ENCODE peak calls at places on chromosomes 6 and 20, in eight cellular contexts. One of them, this sample, is unnamed. For H3K9me3, the result is how much of the 10 kb centered on the place peaks cover.

GRCh38 chr6:116210750-116211425 is 43.0 kb downstream of the TSPYL4 start:
- DNase-seq in small intestine: no peak
- DNase-seq in CD4-positive, alpha-beta T cell: no peak
- DNase-seq in IMR-90: peak
- DNase-seq in HepG2: no peak
- DNase-seq in stomach: no peak
- DNase-seq in fibroblast of lung: peak
- DNase-seq in CD8-positive, alpha-beta memory T cell: no peak
- DNase-seq in this sample: peak

GRCh38 chr6:145530454-145530853 is 204.9 kb downstream of the EPM2A start:
- DNase-seq in HepG2: no peak
- DNase-seq in CD8-positive, alpha-beta memory T cell: no peak
- DNase-seq in fibroblast of lung: no peak
- DNase-seq in CD4-positive, alpha-beta T cell: no peak
- DNase-seq in stomach: no peak
- DNase-seq in small intestine: no peak
- DNase-seq in IMR-90: no peak
- DNase-seq in this sample: no peak

GRCh38 chr6:99330159-99330558 is 19.3 kb downstream of the FAXC start:
- DNase-seq in HepG2: peak
- DNase-seq in IMR-90: peak
- DNase-seq in CD8-positive, alpha-beta memory T cell: peak
- DNase-seq in fibroblast of lung: peak
- DNase-seq in CD4-positive, alpha-beta T cell: peak
- DNase-seq in small intestine: peak
- DNase-seq in stomach: peak
- DNase-seq in this sample: no peak

GRCh38 chr6:165231581-165232276 is 77.7 kb downstream of the C6orf118 start:
- DNase-seq in CD8-positive, alpha-beta memory T cell: no peak
- DNase-seq in stomach: no peak
- DNase-seq in HepG2: no peak
- DNase-seq in fibroblast of lung: peak
- DNase-seq in CD4-positive, alpha-beta T cell: no peak
- DNase-seq in IMR-90: no peak
- DNase-seq in small intestine: no peak
- DNase-seq in this sample: no peak

GRCh38 chr6:168152306-168152963 is 73.4 kb upstream of the FRMD1 start:
- DNase-seq in HepG2: no peak
- DNase-seq in stomach: no peak
- DNase-seq in CD4-positive, alpha-beta T cell: no peak
- DNase-seq in IMR-90: no peak
- DNase-seq in fibroblast of lung: peak
- DNase-seq in CD8-positive, alpha-beta memory T cell: no peak
- DNase-seq in small intestine: no peak
- DNase-seq in this sample: no peak

GRCh38 chr20:9500121-9500911 is 14.1 kb upstream of the LAMP5 start:
- DNase-seq in IMR-90: peak
- DNase-seq in stomach: no peak
- DNase-seq in HepG2: no peak
- DNase-seq in CD8-positive, alpha-beta memory T cell: no peak
- DNase-seq in fibroblast of lung: no peak
- DNase-seq in small intestine: no peak
- DNase-seq in CD4-positive, alpha-beta T cell: no peak
- DNase-seq in this sample: no peak

GRCh38 chr6:7505196-7505699 is 36.2 kb upstream of the DSP start:
- DNase-seq in IMR-90: peak
- DNase-seq in CD4-positive, alpha-beta T cell: no peak
- DNase-seq in CD8-positive, alpha-beta memory T cell: no peak
- DNase-seq in fibroblast of lung: peak
- DNase-seq in HepG2: peak
- DNase-seq in stomach: peak
- DNase-seq in small intestine: peak
- DNase-seq in this sample: no peak

GRCh38 chr6:118469468-118469867 is 78.6 kb upstream of the PLN start:
- DNase-seq in CD4-positive, alpha-beta T cell: no peak
- DNase-seq in HepG2: peak
- DNase-seq in fibroblast of lung: peak
- DNase-seq in stomach: no peak
- DNase-seq in small intestine: no peak
- DNase-seq in IMR-90: peak
- DNase-seq in CD8-positive, alpha-beta memory T cell: no peak
- DNase-seq in this sample: no peak

GRCh38 chr6:38131527-38131965 is 312.0 kb downstream of the ZFAND3 start:
- DNase-seq in CD4-positive, alpha-beta T cell: no peak
- DNase-seq in fibroblast of lung: peak
- DNase-seq in small intestine: no peak
- DNase-seq in stomach: no peak
- DNase-seq in IMR-90: peak
- DNase-seq in CD8-positive, alpha-beta memory T cell: no peak
- DNase-seq in HepG2: no peak
- DNase-seq in this sample: no peak

GRCh38 chr6:133894795-133895401 is 6.0 kb downstream of the TCF21 start:
- DNase-seq in CD8-positive, alpha-beta memory T cell: no peak
- DNase-seq in CD4-positive, alpha-beta T cell: no peak
- DNase-seq in HepG2: no peak
- DNase-seq in small intestine: peak
- DNase-seq in fibroblast of lung: peak
- DNase-seq in stomach: no peak
- DNase-seq in IMR-90: peak
- DNase-seq in this sample: no peak

GRCh38 chr6:110140650-110141049 is 38.8 kb downstream of the WASF1 start:
- DNase-seq in IMR-90: peak
- DNase-seq in CD8-positive, alpha-beta memory T cell: no peak
- DNase-seq in fibroblast of lung: peak
- DNase-seq in HepG2: no peak
- DNase-seq in small intestine: no peak
- DNase-seq in stomach: no peak
- DNase-seq in CD4-positive, alpha-beta T cell: no peak
- DNase-seq in this sample: no peak

GRCh38 chr6:28802417-28803336 is 121.1 kb downstream of the TRIM27 start:
- DNase-seq in HepG2: peak
- DNase-seq in IMR-90: peak
- DNase-seq in fibroblast of lung: peak
- DNase-seq in stomach: no peak
- DNase-seq in CD4-positive, alpha-beta T cell: no peak
- DNase-seq in CD8-positive, alpha-beta memory T cell: no peak
- DNase-seq in small intestine: no peak
- DNase-seq in this sample: no peak

GRCh38 chr6:44151348-44152108 is 7.1 kb upstream of the CAPN11 start:
- DNase-seq in CD4-positive, alpha-beta T cell: peak
- DNase-seq in CD8-positive, alpha-beta memory T cell: peak
- DNase-seq in IMR-90: peak
- DNase-seq in HepG2: peak
- DNase-seq in stomach: peak
- DNase-seq in small intestine: peak
- DNase-seq in fibroblast of lung: peak
- DNase-seq in this sample: peak

GRCh38 chr6:72950114-72950860 is 275.0 kb downstream of the KHDC1L start:
- DNase-seq in small intestine: no peak
- DNase-seq in fibroblast of lung: peak
- DNase-seq in HepG2: peak
- DNase-seq in stomach: no peak
- DNase-seq in CD4-positive, alpha-beta T cell: no peak
- DNase-seq in IMR-90: peak
- DNase-seq in CD8-positive, alpha-beta memory T cell: no peak
- DNase-seq in this sample: no peak

GRCh38 chr20:63915471-63915870 is 20.5 kb downstream of the DNAJC5 start:
- DNase-seq in stomach: peak
- DNase-seq in CD8-positive, alpha-beta memory T cell: no peak
- DNase-seq in HepG2: no peak
- DNase-seq in fibroblast of lung: no peak
- DNase-seq in small intestine: peak
- DNase-seq in IMR-90: no peak
- DNase-seq in CD4-positive, alpha-beta T cell: no peak
- DNase-seq in this sample: peak

GRCh38 chr6:46888578-46888977 is 33.2 kb downstream of the ADGRF5 start:
- DNase-seq in HepG2: no peak
- DNase-seq in fibroblast of lung: peak
- DNase-seq in small intestine: no peak
- DNase-seq in IMR-90: no peak
- DNase-seq in CD8-positive, alpha-beta memory T cell: no peak
- DNase-seq in stomach: no peak
- DNase-seq in CD4-positive, alpha-beta T cell: no peak
- DNase-seq in this sample: no peak

GRCh38 chr20:36193937-36194712 is 39.6 kb downstream of the EPB41L1 start:
- DNase-seq in CD4-positive, alpha-beta T cell: no peak
- DNase-seq in HepG2: no peak
- DNase-seq in CD8-positive, alpha-beta memory T cell: no peak
- DNase-seq in small intestine: no peak
- DNase-seq in IMR-90: no peak
- DNase-seq in fibroblast of lung: no peak
- DNase-seq in stomach: no peak
- DNase-seq in this sample: no peak

GRCh38 chr6:49698538-49699205 is 14.7 kb downstream of the CRISP2 start:
- DNase-seq in IMR-90: no peak
- DNase-seq in CD8-positive, alpha-beta memory T cell: no peak
- DNase-seq in fibroblast of lung: no peak
- DNase-seq in HepG2: no peak
- DNase-seq in CD4-positive, alpha-beta T cell: no peak
- DNase-seq in small intestine: no peak
- DNase-seq in stomach: no peak
- DNase-seq in this sample: no peak

GRCh38 chr6:3336859-3337515 is 78.2 kb downstream of the PSMG4 start:
- DNase-seq in HepG2: no peak
- DNase-seq in CD4-positive, alpha-beta T cell: no peak
- DNase-seq in small intestine: no peak
- DNase-seq in IMR-90: no peak
- DNase-seq in CD8-positive, alpha-beta memory T cell: no peak
- DNase-seq in stomach: peak
- DNase-seq in fibroblast of lung: no peak
- DNase-seq in this sample: no peak

GRCh38 chr20:7147220-7147601 is 379.7 kb downstream of the BMP2 start:
- DNase-seq in HepG2: peak
- DNase-seq in fibroblast of lung: no peak
- DNase-seq in CD4-positive, alpha-beta T cell: no peak
- DNase-seq in IMR-90: no peak
- DNase-seq in CD8-positive, alpha-beta memory T cell: no peak
- DNase-seq in stomach: no peak
- DNase-seq in small intestine: no peak
- DNase-seq in this sample: no peak

GRCh38 chr20:3235661-3236324 is 3.2 kb downstream of the SLC4A11 start:
- DNase-seq in HepG2: no peak
- DNase-seq in IMR-90: peak
- DNase-seq in small intestine: no peak
- DNase-seq in CD8-positive, alpha-beta memory T cell: no peak
- DNase-seq in fibroblast of lung: peak
- DNase-seq in stomach: no peak
- DNase-seq in CD4-positive, alpha-beta T cell: no peak
- DNase-seq in this sample: no peak

GRCh38 chr20:3661836-3662665 is 1.1 kb downstream of the GFRA4 start:
- DNase-seq in CD8-positive, alpha-beta memory T cell: no peak
- DNase-seq in CD4-positive, alpha-beta T cell: peak
- DNase-seq in stomach: no peak
- DNase-seq in small intestine: no peak
- DNase-seq in HepG2: no peak
- DNase-seq in fibroblast of lung: no peak
- DNase-seq in IMR-90: no peak
- DNase-seq in this sample: no peak

GRCh38 chr6:82917346-82918064 is 148.1 kb downstream of the UBE3D start:
- DNase-seq in small intestine: peak
- DNase-seq in stomach: no peak
- DNase-seq in fibroblast of lung: peak
- DNase-seq in IMR-90: peak
- DNase-seq in CD8-positive, alpha-beta memory T cell: no peak
- DNase-seq in HepG2: no peak
- DNase-seq in CD4-positive, alpha-beta T cell: no peak
- DNase-seq in this sample: no peak

GRCh38 chr6:346389-347030 is 45.0 kb upstream of the IRF4 start:
- DNase-seq in fibroblast of lung: peak
- DNase-seq in small intestine: no peak
- DNase-seq in CD4-positive, alpha-beta T cell: no peak
- DNase-seq in CD8-positive, alpha-beta memory T cell: no peak
- DNase-seq in HepG2: no peak
- DNase-seq in stomach: no peak
- DNase-seq in IMR-90: peak
- DNase-seq in this sample: no peak
- H3K9me3 ChIP-seq in fibroblast of lung: under half
- H3K9me3 ChIP-seq in small intestine: under half
- H3K9me3 ChIP-seq in CD4-positive, alpha-beta T cell: under half
- H3K9me3 ChIP-seq in CD8-positive, alpha-beta memory T cell: under half
- H3K9me3 ChIP-seq in HepG2: under half
- H3K9me3 ChIP-seq in stomach: under half
- H3K9me3 ChIP-seq in IMR-90: under half
- H3K9me3 ChIP-seq in this sample: under half

GRCh38 chr20:34951252-34951651 is 4.4 kb downstream of the GSS start:
- DNase-seq in CD4-positive, alpha-beta T cell: no peak
- DNase-seq in IMR-90: no peak
- DNase-seq in stomach: no peak
- DNase-seq in small intestine: peak
- DNase-seq in fibroblast of lung: no peak
- DNase-seq in CD8-positive, alpha-beta memory T cell: no peak
- DNase-seq in HepG2: no peak
- DNase-seq in this sample: no peak
- H3K27ac ChIP-seq in CD4-positive, alpha-beta T cell: no peak
- H3K27ac ChIP-seq in IMR-90: no peak
- H3K27ac ChIP-seq in stomach: no peak
- H3K27ac ChIP-seq in small intestine: no peak
- H3K27ac ChIP-seq in fibroblast of lung: no peak
- H3K27ac ChIP-seq in CD8-positive, alpha-beta memory T cell: no peak
- H3K27ac ChIP-seq in HepG2: no peak
- H3K27ac ChIP-seq in this sample: peak

GRCh38 chr6:170208171-170208601 is 82.7 kb downstream of the DLL1 start:
- DNase-seq in HepG2: no peak
- DNase-seq in fibroblast of lung: no peak
- DNase-seq in CD8-positive, alpha-beta memory T cell: no peak
- DNase-seq in CD4-positive, alpha-beta T cell: no peak
- DNase-seq in IMR-90: no peak
- DNase-seq in stomach: peak
- DNase-seq in small intestine: no peak
- DNase-seq in this sample: no peak
- H3K9me3 ChIP-seq in HepG2: under half
- H3K9me3 ChIP-seq in fibroblast of lung: under half
- H3K9me3 ChIP-seq in CD8-positive, alpha-beta memory T cell: under half
- H3K9me3 ChIP-seq in CD4-positive, alpha-beta T cell: under half
- H3K9me3 ChIP-seq in IMR-90: under half
- H3K9me3 ChIP-seq in stomach: under half
- H3K9me3 ChIP-seq in small intestine: under half
- H3K9me3 ChIP-seq in this sample: under half

GRCh38 chr20:49634116-49634515 is 66.2 kb upstream of the PTGIS start:
- DNase-seq in fibroblast of lung: no peak
- DNase-seq in small intestine: no peak
- DNase-seq in IMR-90: no peak
- DNase-seq in HepG2: no peak
- DNase-seq in CD8-positive, alpha-beta memory T cell: no peak
- DNase-seq in stomach: no peak
- DNase-seq in CD4-positive, alpha-beta T cell: no peak
- DNase-seq in this sample: no peak

GRCh38 chr20:49636447-49636846 is 68.5 kb upstream of the PTGIS start:
- DNase-seq in stomach: peak
- DNase-seq in IMR-90: no peak
- DNase-seq in CD4-positive, alpha-beta T cell: no peak
- DNase-seq in small intestine: no peak
- DNase-seq in fibroblast of lung: no peak
- DNase-seq in HepG2: no peak
- DNase-seq in CD8-positive, alpha-beta memory T cell: no peak
- DNase-seq in this sample: peak

GRCh38 chr20:49635829-49636228 is 67.9 kb upstream of the PTGIS start:
- DNase-seq in HepG2: no peak
- DNase-seq in IMR-90: no peak
- DNase-seq in CD8-positive, alpha-beta memory T cell: no peak
- DNase-seq in stomach: no peak
- DNase-seq in CD4-positive, alpha-beta T cell: no peak
- DNase-seq in fibroblast of lung: no peak
- DNase-seq in small intestine: peak
- DNase-seq in this sample: no peak

GRCh38 chr20:49633643-49634042 is 65.7 kb upstream of the PTGIS start:
- DNase-seq in stomach: no peak
- DNase-seq in CD4-positive, alpha-beta T cell: no peak
- DNase-seq in CD8-positive, alpha-beta memory T cell: no peak
- DNase-seq in fibroblast of lung: no peak
- DNase-seq in HepG2: no peak
- DNase-seq in small intestine: no peak
- DNase-seq in IMR-90: no peak
- DNase-seq in this sample: no peak

GRCh38 chr20:49635171-49635570 is 67.2 kb upstream of the PTGIS start:
- DNase-seq in stomach: no peak
- DNase-seq in fibroblast of lung: no peak
- DNase-seq in small intestine: no peak
- DNase-seq in IMR-90: no peak
- DNase-seq in HepG2: no peak
- DNase-seq in CD4-positive, alpha-beta T cell: no peak
- DNase-seq in CD8-positive, alpha-beta memory T cell: no peak
- DNase-seq in this sample: peak
- H3K27ac ChIP-seq in stomach: peak
- H3K27ac ChIP-seq in fibroblast of lung: no peak
- H3K27ac ChIP-seq in small intestine: no peak
- H3K27ac ChIP-seq in IMR-90: no peak
- H3K27ac ChIP-seq in HepG2: no peak
- H3K27ac ChIP-seq in CD4-positive, alpha-beta T cell: no peak
- H3K27ac ChIP-seq in CD8-positive, alpha-beta memory T cell: no peak
- H3K27ac ChIP-seq in this sample: peak

This sample was measured in left ventricle myocardium inferior.